ENCODE peak calls at places on chromosome 10, in seven cellular contexts. B is CD4-positive, CD25-positive, alpha-beta regulatory T cell; X is CD4-positive, alpha-beta T cell; H is AG04450; C is NT2/D1; A is neural progenitor cell; Q is heart left ventricle. K is an unnamed sample. For H3K27me3, the result is how much of the 10 kb centered on the place peaks cover.

GRCh38 chr10:132538790-132539421 is 1.3 kb downstream of the INPP5A start:
- DNase-seq in C (no peak), B (no peak), X (no peak), A (no peak), Q (peak), H (no peak), K (no peak)

GRCh38 chr10:57018452-57018851 is 657.4 kb upstream of the ZWINT start:
- DNase-seq in A (no peak), X (no peak), H (no peak), C (peak), Q (no peak), B (no peak), K (no peak)

GRCh38 chr10:102796407-102797176 is 40.6 kb downstream of the CYP17A1 start:
- DNase-seq in B (peak), H (no peak), A (no peak), Q (peak), C (no peak), X (peak), K (peak)

GRCh38 chr10:80964955-80965614 is 427.4 kb downstream of the SH2D4B start:
- DNase-seq in Q (no peak), B (no peak), H (no peak), X (no peak), C (no peak), A (no peak), K (no peak)

GRCh38 chr10:35462491-35462934 is 126.2 kb downstream of the CCNY start:
- DNase-seq in X (no peak), A (peak), B (peak), H (no peak), C (no peak), Q (no peak), K (no peak)

GRCh38 chr10:62817120-62817762 is 1.1 kb upstream of the EGR2 start:
- DNase-seq in H (no peak), C (no peak), A (peak), Q (peak), B (no peak), X (peak), K (no peak)

GRCh38 chr10:96376483-96376882 is 17.7 kb upstream of the OPALIN start:
- DNase-seq in H (no peak), Q (no peak), A (no peak), B (no peak), C (no peak), X (no peak), K (no peak)

GRCh38 chr10:35765039-35765662 is 123.1 kb upstream of the FZD8 start:
- DNase-seq in H (no peak), B (no peak), A (no peak), C (no peak), X (no peak), Q (peak), K (peak)

GRCh38 chr10:49187044-49187484 is 1.1 kb downstream of the TMEM273 start:
- DNase-seq in Q (no peak), B (no peak), C (no peak), A (no peak), H (no peak), X (no peak), K (no peak)

GRCh38 chr10:118310822-118311221 is 31.3 kb downstream of the FAM204A start:
- DNase-seq in H (no peak), X (no peak), Q (no peak), C (no peak), B (no peak), A (no peak), K (no peak)

GRCh38 chr10:77667426-77668324 is 30.1 kb upstream of the KCNMA1 start:
- DNase-seq in C (no peak), H (no peak), A (no peak), B (no peak), Q (no peak), X (no peak), K (no peak)

GRCh38 chr10:88066876-88067275 is 203.5 kb downstream of the PTEN start:
- DNase-seq in A (no peak), H (no peak), X (peak), C (no peak), B (peak), Q (no peak), K (no peak)

GRCh38 chr10:5404188-5405041 is at the start of gene TUBAL3:
- DNase-seq in H (no peak), B (no peak), C (no peak), X (no peak), Q (peak), A (no peak), K (no peak)

GRCh38 chr10:71635251-71635866 is 84.2 kb downstream of the C10orf105 start:
- DNase-seq in A (no peak), H (no peak), B (no peak), Q (no peak), X (no peak), C (no peak), K (no peak)

GRCh38 chr10:103433858-103434257 is 18.3 kb downstream of the CALHM2 start:
- DNase-seq in Q (peak), B (no peak), X (no peak), A (no peak), H (no peak), C (no peak), K (no peak)

GRCh38 chr10:69362471-69362954 is 54.2 kb downstream of the TACR2 start:
- DNase-seq in C (no peak), X (no peak), Q (peak), B (peak), H (peak), A (no peak), K (peak)

GRCh38 chr10:106424981-106425380 is 739.5 kb downstream of the SORCS1 start:
- DNase-seq in A (no peak), Q (no peak), B (no peak), X (no peak), H (no peak), C (no peak), K (no peak)

DNA sequence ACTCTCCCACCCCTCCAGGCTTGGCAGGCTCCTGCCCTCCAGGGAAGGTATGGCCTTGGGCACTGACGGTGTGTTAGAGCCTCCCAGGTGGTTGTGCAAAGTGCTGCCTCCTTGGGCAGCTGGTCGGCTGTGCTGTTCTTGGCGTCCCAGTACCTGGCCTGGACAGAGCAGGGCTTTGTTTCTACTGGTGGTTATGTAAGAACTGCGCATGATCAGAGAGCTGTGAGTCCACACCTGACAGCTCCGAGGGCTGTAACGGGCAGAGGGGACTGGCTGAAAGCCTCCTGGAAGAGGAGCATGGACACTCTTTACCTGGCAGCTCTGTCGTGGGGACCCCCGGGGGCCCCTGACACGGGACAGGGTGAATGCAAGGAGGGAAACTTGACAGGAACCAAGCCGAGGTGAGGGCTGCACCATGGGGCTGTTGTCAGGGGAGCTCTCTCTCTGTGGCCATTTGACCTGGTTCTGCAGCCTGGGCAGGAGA is 3.1 kb upstream of the SFRP5 start:
- DNase-seq in A (no peak), Q (no peak), X (no peak), C (no peak), B (no peak), H (no peak), K (no peak)
- H3K27me3 ChIP-seq in A (under half), Q (under half), X (under half), C (under half), B (under half), H (under half), K (under half)

DNA sequence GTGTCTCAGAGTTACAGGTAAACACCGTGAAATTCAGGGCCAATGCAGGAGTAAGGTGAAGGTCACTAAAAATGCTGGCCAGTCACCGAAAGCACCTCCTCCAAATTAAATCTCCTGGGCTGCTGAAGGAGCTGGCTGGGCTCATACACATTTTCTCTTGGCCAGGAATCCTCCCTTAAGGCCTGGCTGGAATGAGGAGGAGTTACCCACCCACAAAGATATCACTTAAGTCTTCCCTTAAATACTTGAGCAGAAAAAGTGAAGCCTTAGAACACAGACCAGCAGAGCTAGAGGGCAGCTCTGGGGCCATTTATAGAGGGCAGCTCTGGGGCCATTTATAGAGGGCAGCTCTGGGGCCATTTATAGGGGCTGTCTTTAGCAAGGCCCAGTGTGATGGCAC is 46.3 kb downstream of the HTRA1 start:
- DNase-seq in H (no peak), Q (no peak), C (no peak), X (no peak), B (no peak), A (no peak), K (no peak)
- H3K27me3 ChIP-seq in H (under half), Q (under half), C (under half), X (under half), B (under half), A (under half), K (under half)

GRCh38 chr10:34386911-34387310 is 428.2 kb downstream of the PARD3 start:
- DNase-seq in B (no peak), Q (no peak), H (no peak), X (no peak), A (no peak), C (no peak), K (no peak)

GRCh38 chr10:34380816-34381215 is 434.3 kb downstream of the PARD3 start:
- DNase-seq in H (no peak), Q (no peak), X (no peak), A (no peak), C (no peak), B (no peak), K (no peak)

GRCh38 chr10:34384363-34384762 is 430.7 kb downstream of the PARD3 start:
- DNase-seq in H (no peak), C (no peak), Q (no peak), B (no peak), X (no peak), A (no peak), K (no peak)
- H3K27me3 ChIP-seq in H (under half), C (under half), Q (under half), B (under half), X (under half), A (under half), K (under half)

GRCh38 chr10:97974108-97974507 is 56.3 kb downstream of the CRTAC1 start:
- DNase-seq in Q (no peak), C (no peak), X (no peak), A (peak), B (peak), H (no peak), K (no peak)
- H3K27me3 ChIP-seq in Q (half or more), C (under half), X (half or more), A (half or more), B (under half), H (under half), K (under half)

GRCh38 chr10:86376403-86376802 is 9.8 kb upstream of the GRID1 start:
- DNase-seq in X (no peak), C (no peak), A (no peak), Q (no peak), B (no peak), H (no peak), K (no peak)

GRCh38 chr10:86374664-86375063 is 8.1 kb upstream of the GRID1 start:
- DNase-seq in Q (no peak), C (no peak), B (no peak), A (no peak), X (no peak), H (no peak), K (no peak)

GRCh38 chr10:86375204-86375603 is 8.6 kb upstream of the GRID1 start:
- DNase-seq in X (no peak), C (no peak), B (no peak), A (no peak), Q (no peak), H (no peak), K (no peak)

GRCh38 chr10:86377797-86378146 is 11.2 kb upstream of the GRID1 start:
- DNase-seq in A (no peak), C (no peak), X (no peak), B (no peak), Q (no peak), H (no peak), K (no peak)

GRCh38 chr10:86376852-86377796 is 10.5 kb upstream of the GRID1 start:
- DNase-seq in C (no peak), Q (peak), B (peak), A (peak), H (no peak), X (peak), K (peak)
- H3K27me3 ChIP-seq in C (under half), Q (half or more), B (under half), A (under half), H (under half), X (under half), K (under half)

GRCh38 chr10:52952391-52953079 is 180.0 kb upstream of the MBL2 start:
- DNase-seq in X (no peak), Q (no peak), B (no peak), A (no peak), H (no peak), C (no peak), K (no peak)
- H3K27me3 ChIP-seq in X (under half), Q (under half), B (under half), A (under half), H (under half), C (under half), K (under half)